ENCODE peak calls at places on chromosome 12, in four cellular contexts. F, E, O and P are unnamed samples.

GRCh38 chr12:23536293-23536692 is 413.2 kb downstream of the SOX5 start:
- DNase-seq in O (no peak), F (no peak), E (peak), P (no peak)

GRCh38 chr12:69266045-69266635 is 26.8 kb downstream of the CPSF6 start:
- DNase-seq in E (no peak), F (no peak), O (no peak), P (no peak)

GRCh38 chr12:47373554-47374150 is 293.9 kb upstream of the AMIGO2 start:
- DNase-seq in E (no peak), F (no peak), O (no peak), P (no peak)

GRCh38 chr12:79747274-79747673 is 56.5 kb upstream of the PAWR start:
- DNase-seq in O (no peak), F (no peak), E (no peak), P (no peak)

GRCh38 chr12:8996682-8997405 is 7.5 kb downstream of the KLRG1 start:
- DNase-seq in F (no peak), E (peak), O (no peak), P (no peak)

GRCh38 chr12:117803013-117803412 is 165.8 kb downstream of the KSR2 start:
- DNase-seq in O (no peak), F (no peak), E (no peak), P (peak)

GRCh38 chr12:127987199-127987901 is 279.6 kb upstream of the TMEM132C start:
- DNase-seq in F (no peak), O (no peak), E (no peak), P (no peak)

GRCh38 chr12:69354561-69355187 is 4.9 kb upstream of the YEATS4 start:
- DNase-seq in O (no peak), E (no peak), F (no peak), P (peak)

GRCh38 chr12:58313091-58313855 is 371.9 kb downstream of the ATP23 start:
- DNase-seq in E (no peak), O (no peak), F (no peak), P (no peak)

GRCh38 chr12:125683748-125684381 is 618.6 kb downstream of the AACS start:
- DNase-seq in F (no peak), E (no peak), O (no peak), P (peak)

GRCh38 chr12:51591020-51591901 is at the start of gene SCN8A:
- DNase-seq in E (no peak), O (peak), F (peak), P (no peak)

GRCh38 chr12:26126340-26127284 is 1.8 kb upstream of the BHLHE41 start:
- DNase-seq in E (no peak), F (peak), O (peak), P (peak)

GRCh38 chr12:78470354-78471195 is 394.0 kb upstream of the SYT1 start:
- DNase-seq in E (no peak), F (no peak), O (peak), P (peak)

GRCh38 chr12:91687052-91688017 is 458.3 kb downstream of the BTG1 start:
- DNase-seq in F (no peak), E (peak), O (no peak), P (no peak)

GRCh38 chr12:107437954-107438353 is 247.6 kb upstream of the PWP1 start:
- DNase-seq in O (no peak), E (no peak), F (no peak), P (no peak)

GRCh38 chr12:107436836-107437235 is 248.8 kb upstream of the PWP1 start:
- DNase-seq in F (no peak), E (no peak), O (no peak), P (no peak)

GRCh38 chr12:107441906-107442305 is 243.7 kb upstream of the PWP1 start:
- DNase-seq in O (no peak), F (no peak), E (no peak), P (no peak)

GRCh38 chr12:107440596-107440995 is 245.0 kb upstream of the PWP1 start:
- DNase-seq in E (no peak), F (no peak), O (no peak), P (no peak)

DNA sequence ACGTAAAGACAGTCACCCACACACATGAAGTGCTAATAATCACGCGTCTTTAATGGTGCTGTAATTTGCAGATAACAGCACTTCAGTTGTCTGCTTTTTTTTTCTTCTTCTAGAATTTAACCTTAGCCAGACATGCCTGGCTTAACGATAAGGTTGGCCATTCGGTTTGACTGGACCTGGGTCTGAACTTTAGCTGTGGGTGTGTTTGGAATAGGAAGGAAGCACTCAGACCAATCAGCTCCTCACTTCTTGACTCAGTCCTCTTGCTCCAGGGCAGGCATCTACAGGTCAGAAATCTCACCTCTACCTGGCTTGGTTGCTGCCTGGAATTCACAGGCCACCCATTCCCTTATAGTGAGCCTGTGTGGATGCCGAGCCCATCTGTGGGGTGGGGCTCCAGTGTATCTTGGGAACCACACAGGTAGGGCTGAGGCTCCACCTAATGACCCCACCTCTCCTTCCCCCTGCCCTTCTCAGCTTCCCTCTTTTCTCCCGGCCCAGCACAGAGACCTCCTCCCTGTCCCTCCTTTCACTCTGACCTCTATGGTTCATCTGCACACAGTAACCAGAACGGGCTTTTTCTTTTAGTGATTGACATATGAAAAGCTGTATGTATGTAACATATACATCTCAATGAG is 246.4 kb upstream of the PWP1 start:
- DNase-seq in E (no peak), O (no peak), F (no peak), P (no peak)
- TF ChIP-seq CHD4 in E (no peak), O (no peak), F (no peak), P (no peak)

GRCh38 chr12:64825143-64826011 is 930 bp downstream of the TBC1D30 start:
- DNase-seq in F (no peak), O (no peak), E (no peak), P (no peak)
- TF ChIP-seq CHD4 in F (no peak), O (no peak), E (no peak), P (no peak)

GRCh38 chr12:57111046-57111698 is at the start of gene STAT6:
- DNase-seq in F (peak), O (peak), E (no peak), P (peak)
- TF ChIP-seq CHD4 in F (no peak), O (no peak), E (no peak), P (no peak)

GRCh38 chr12:56591961-56592360 is 38.2 kb downstream of the BAZ2A start:
- DNase-seq in O (no peak), F (no peak), E (no peak), P (no peak)

GRCh38 chr12:56596815-56597214 is 33.3 kb downstream of the BAZ2A start:
- DNase-seq in F (no peak), E (no peak), O (no peak), P (no peak)

GRCh38 chr12:56590237-56590830 is 39.8 kb downstream of the BAZ2A start:
- DNase-seq in F (peak), E (no peak), O (no peak), P (peak)

GRCh38 chr12:56591111-56591510 is 39.0 kb downstream of the BAZ2A start:
- DNase-seq in F (no peak), E (no peak), O (no peak), P (no peak)

GRCh38 chr12:56593909-56594621 is 36.1 kb downstream of the BAZ2A start:
- DNase-seq in E (no peak), F (peak), O (peak), P (peak)
- TF ChIP-seq CHD4 in E (no peak), F (no peak), O (no peak), P (no peak)

GRCh38 chr12:6266431-6267006 is 44.0 kb upstream of the PLEKHG6 start:
- DNase-seq in O (no peak), E (no peak), F (no peak), P (no peak)
- TF ChIP-seq CHD4 in O (no peak), E (no peak), F (no peak), P (no peak)

DNA sequence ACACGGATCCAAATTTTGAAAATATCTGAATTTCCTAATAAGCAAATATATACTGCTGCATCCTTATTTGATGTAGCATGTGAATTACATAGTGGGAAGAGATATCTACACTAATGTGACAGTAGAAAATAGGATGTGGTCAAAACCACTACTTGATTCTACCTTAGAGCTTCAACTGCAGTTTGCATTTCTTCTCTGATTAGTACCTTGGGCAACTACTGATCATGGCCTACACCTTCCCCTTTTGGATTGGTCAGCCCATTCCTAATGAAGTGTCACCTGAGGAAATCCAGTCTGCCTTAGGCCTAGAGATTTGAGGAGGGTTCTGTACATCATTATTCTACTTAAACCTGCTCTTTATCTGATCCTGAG is 10.7 kb downstream of the LLPH start:
- DNase-seq in F (no peak), E (no peak), O (no peak), P (no peak)
- TF ChIP-seq CHD4 in F (no peak), E (no peak), O (no peak), P (no peak)